ENCODE peak calls at places on chromosomes 13 and 19, in four cellular contexts. One of them, this sample, is unnamed.

GRCh38 chr19:37227996-37228395 is 10.0 kb downstream of the ZNF383 start:
- DNase-seq in keratinocyte: no peak
- DNase-seq in kidney epithelial cell: no peak
- DNase-seq in astrocyte: no peak
- DNase-seq in this sample: no peak

GRCh38 chr19:38656171-38656981 is 8.9 kb downstream of the ACTN4 start:
- DNase-seq in astrocyte: peak
- DNase-seq in kidney epithelial cell: no peak
- DNase-seq in keratinocyte: no peak
- DNase-seq in this sample: peak

GRCh38 chr19:11338164-11338563 is 1.3 kb downstream of the RAB3D start:
- DNase-seq in kidney epithelial cell: no peak
- DNase-seq in keratinocyte: no peak
- DNase-seq in astrocyte: no peak
- DNase-seq in this sample: no peak

GRCh38 chr13:112072531-112073244 is 5.7 kb downstream of the SOX1 start:
- DNase-seq in astrocyte: no peak
- DNase-seq in keratinocyte: no peak
- DNase-seq in kidney epithelial cell: no peak
- DNase-seq in this sample: no peak

GRCh38 chr19:13795595-13796300 is 505 bp downstream of the ZSWIM4 start:
- DNase-seq in astrocyte: no peak
- DNase-seq in keratinocyte: no peak
- DNase-seq in kidney epithelial cell: no peak
- DNase-seq in this sample: no peak

GRCh38 chr19:38142176-38143035 is 81.6 kb downstream of the DPF1 start:
- DNase-seq in kidney epithelial cell: no peak
- DNase-seq in keratinocyte: no peak
- DNase-seq in astrocyte: peak
- DNase-seq in this sample: peak

GRCh38 chr13:47549219-47549752 is 451.8 kb downstream of the SUCLA2 start:
- DNase-seq in kidney epithelial cell: no peak
- DNase-seq in keratinocyte: no peak
- DNase-seq in astrocyte: no peak
- DNase-seq in this sample: no peak

GRCh38 chr13:30037766-30038165 is 187.3 kb upstream of the UBL3 start:
- DNase-seq in keratinocyte: no peak
- DNase-seq in kidney epithelial cell: no peak
- DNase-seq in astrocyte: peak
- DNase-seq in this sample: peak

GRCh38 chr19:33377586-33378475 is 4.3 kb downstream of the CEBPG start:
- DNase-seq in astrocyte: peak
- DNase-seq in kidney epithelial cell: no peak
- DNase-seq in keratinocyte: no peak
- DNase-seq in this sample: peak

GRCh38 chr19:31349160-31349881 is at the start of gene TSHZ3:
- DNase-seq in kidney epithelial cell: no peak
- DNase-seq in keratinocyte: no peak
- DNase-seq in astrocyte: peak
- DNase-seq in this sample: peak

GRCh38 chr13:44620057-44620456 is 43.9 kb upstream of the TSC22D1 start:
- DNase-seq in kidney epithelial cell: peak
- DNase-seq in astrocyte: peak
- DNase-seq in keratinocyte: peak
- DNase-seq in this sample: peak

GRCh38 chr13:97975851-97976550 is 22.5 kb downstream of the IPO5 start:
- DNase-seq in keratinocyte: no peak
- DNase-seq in astrocyte: peak
- DNase-seq in kidney epithelial cell: no peak
- DNase-seq in this sample: peak

GRCh38 chr19:8311461-8312260 is 3.5 kb upstream of the CD320 start:
- DNase-seq in astrocyte: no peak
- DNase-seq in keratinocyte: no peak
- DNase-seq in kidney epithelial cell: no peak
- DNase-seq in this sample: no peak

GRCh38 chr13:106714271-106714670 is 146.3 kb upstream of the ARGLU1 start:
- DNase-seq in kidney epithelial cell: no peak
- DNase-seq in astrocyte: no peak
- DNase-seq in keratinocyte: no peak
- DNase-seq in this sample: no peak

GRCh38 chr13:82747948-82748347 is 1134.3 kb downstream of the SLITRK1 start:
- DNase-seq in astrocyte: peak
- DNase-seq in kidney epithelial cell: no peak
- DNase-seq in keratinocyte: no peak
- DNase-seq in this sample: peak

GRCh38 chr19:41932259-41933130 is 4.2 kb upstream of the ERFL start:
- DNase-seq in keratinocyte: no peak
- DNase-seq in kidney epithelial cell: no peak
- DNase-seq in astrocyte: no peak
- DNase-seq in this sample: no peak

GRCh38 chr19:29596885-29597525 is 9.1 kb upstream of the POP4 start:
- DNase-seq in astrocyte: peak
- DNase-seq in kidney epithelial cell: no peak
- DNase-seq in keratinocyte: no peak
- DNase-seq in this sample: peak

GRCh38 chr19:50172726-50173125 is 9.6 kb upstream of the IZUMO2 start:
- DNase-seq in keratinocyte: no peak
- DNase-seq in astrocyte: no peak
- DNase-seq in kidney epithelial cell: no peak
- DNase-seq in this sample: no peak

GRCh38 chr19:4097501-4097900 is 26.4 kb downstream of the MAP2K2 start:
- DNase-seq in keratinocyte: no peak
- DNase-seq in kidney epithelial cell: no peak
- DNase-seq in astrocyte: no peak
- DNase-seq in this sample: no peak

GRCh38 chr19:49631610-49632192 is 8.2 kb downstream of the RRAS start:
- DNase-seq in astrocyte: no peak
- DNase-seq in kidney epithelial cell: no peak
- DNase-seq in keratinocyte: no peak
- DNase-seq in this sample: no peak

GRCh38 chr19:49327878-49328544 is 3.0 kb upstream of the SLC6A16 start:
- DNase-seq in keratinocyte: no peak
- DNase-seq in astrocyte: no peak
- DNase-seq in kidney epithelial cell: no peak
- DNase-seq in this sample: peak

GRCh38 chr19:47608074-47608907 is 643 bp upstream of the BICRA start:
- DNase-seq in kidney epithelial cell: no peak
- DNase-seq in astrocyte: peak
- DNase-seq in keratinocyte: no peak
- DNase-seq in this sample: peak

GRCh38 chr13:40221460-40222201 is 444.8 kb downstream of the FOXO1 start:
- DNase-seq in kidney epithelial cell: peak
- DNase-seq in keratinocyte: no peak
- DNase-seq in astrocyte: peak
- DNase-seq in this sample: peak

GRCh38 chr13:80361883-80362327 is 21.0 kb upstream of the SPRY2 start:
- DNase-seq in keratinocyte: no peak
- DNase-seq in astrocyte: no peak
- DNase-seq in kidney epithelial cell: no peak
- DNase-seq in this sample: no peak

GRCh38 chr19:33125929-33126388 is 6.0 kb upstream of the WDR88 start:
- DNase-seq in astrocyte: peak
- DNase-seq in kidney epithelial cell: no peak
- DNase-seq in keratinocyte: peak
- DNase-seq in this sample: peak

GRCh38 chr19:4456566-4456842 is 1.1 kb downstream of the UBXN6 start:
- DNase-seq in keratinocyte: peak
- DNase-seq in astrocyte: peak
- DNase-seq in kidney epithelial cell: no peak
- DNase-seq in this sample: peak

DNA sequence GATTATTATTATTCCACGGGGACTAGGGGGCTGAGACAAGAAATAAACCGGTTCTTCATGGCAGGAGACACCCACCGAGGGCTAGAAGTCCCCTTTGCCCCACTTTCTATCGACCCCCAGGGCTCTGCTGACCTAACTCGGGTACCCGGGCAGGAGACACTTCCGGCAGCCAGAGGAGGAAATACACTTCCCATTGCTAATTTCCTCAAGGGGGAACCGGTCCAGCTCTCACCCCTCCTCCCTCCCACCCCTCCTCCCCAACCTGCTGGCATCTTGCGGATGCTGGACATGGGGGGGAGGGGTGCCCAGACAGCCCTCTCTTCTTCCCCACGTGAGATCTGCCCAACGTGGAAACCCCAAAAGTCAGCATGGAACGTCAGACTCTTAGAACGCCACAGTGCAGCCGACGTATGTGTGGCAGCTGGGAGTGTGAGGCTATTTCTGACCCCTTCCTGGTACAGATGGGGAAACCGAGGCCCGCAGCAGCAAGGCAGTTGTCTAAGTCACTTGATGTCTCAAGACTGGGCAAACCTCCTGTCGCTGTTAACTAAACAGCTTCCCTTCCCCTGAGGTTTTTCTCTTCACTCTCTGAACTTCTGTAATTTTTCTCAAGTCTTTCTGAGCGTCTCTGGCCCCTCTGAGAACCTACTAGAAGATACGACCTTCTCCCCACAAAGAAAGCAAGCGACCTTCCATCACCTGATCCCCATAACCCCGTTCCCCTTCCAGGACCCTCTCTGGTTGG is 3.6 kb downstream of the GPR4 start:
- DNase-seq in keratinocyte: no peak
- DNase-seq in astrocyte: no peak
- DNase-seq in kidney epithelial cell: no peak
- DNase-seq in this sample: peak
- H3K4me3 ChIP-seq in keratinocyte: no peak
- H3K4me3 ChIP-seq in astrocyte: no peak
- H3K4me3 ChIP-seq in kidney epithelial cell: no peak
- H3K4me3 ChIP-seq in this sample: peak

DNA sequence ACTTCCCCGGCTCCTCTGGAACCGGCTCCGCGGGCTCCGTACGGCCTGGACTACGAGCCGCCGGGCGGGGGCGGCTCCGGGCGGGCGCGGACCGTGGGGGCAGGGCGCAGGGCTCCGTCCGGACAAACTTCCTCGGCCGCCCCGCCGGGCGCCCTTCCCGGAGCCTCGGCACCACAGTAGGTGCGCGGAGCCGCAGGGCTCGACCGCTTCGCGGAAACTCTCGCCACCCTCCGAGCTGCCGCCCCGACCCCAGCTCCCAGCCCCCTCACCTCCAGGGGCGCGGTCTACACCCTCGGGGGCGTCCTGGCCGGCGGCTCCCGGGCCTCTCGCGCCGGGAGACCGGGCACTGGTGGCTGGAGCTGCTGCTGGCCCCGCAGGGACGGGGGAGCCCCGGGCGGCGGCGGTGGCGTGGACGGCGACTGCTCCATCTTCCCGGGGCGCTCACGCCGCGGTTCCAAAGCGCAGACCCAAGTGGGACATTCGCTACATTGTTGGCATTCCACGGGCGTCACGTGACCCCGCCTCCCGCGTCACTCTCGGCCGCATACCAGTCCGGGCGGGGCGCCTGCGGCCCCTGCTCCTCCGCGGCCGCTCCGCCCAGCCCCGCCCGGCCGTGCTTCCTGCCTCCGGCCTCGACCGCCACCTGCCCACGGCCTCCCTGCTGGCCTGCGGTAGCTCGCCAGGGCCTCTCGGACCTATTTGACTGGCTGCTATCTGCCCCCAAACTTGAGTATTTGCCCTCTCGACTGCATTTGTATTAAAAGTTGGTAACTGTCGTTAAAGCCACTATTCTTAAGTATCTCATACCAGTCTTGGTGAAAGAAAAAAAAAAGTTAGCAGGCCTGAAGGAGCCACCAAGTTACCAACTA is at the start of gene LATS2:
- DNase-seq in keratinocyte: peak
- DNase-seq in kidney epithelial cell: peak
- DNase-seq in astrocyte: peak
- DNase-seq in this sample: peak
- TF ChIP-seq CTCF in keratinocyte: no peak
- TF ChIP-seq CTCF in kidney epithelial cell: peak
- TF ChIP-seq CTCF in astrocyte: no peak
- TF ChIP-seq CTCF in this sample: peak

DNA sequence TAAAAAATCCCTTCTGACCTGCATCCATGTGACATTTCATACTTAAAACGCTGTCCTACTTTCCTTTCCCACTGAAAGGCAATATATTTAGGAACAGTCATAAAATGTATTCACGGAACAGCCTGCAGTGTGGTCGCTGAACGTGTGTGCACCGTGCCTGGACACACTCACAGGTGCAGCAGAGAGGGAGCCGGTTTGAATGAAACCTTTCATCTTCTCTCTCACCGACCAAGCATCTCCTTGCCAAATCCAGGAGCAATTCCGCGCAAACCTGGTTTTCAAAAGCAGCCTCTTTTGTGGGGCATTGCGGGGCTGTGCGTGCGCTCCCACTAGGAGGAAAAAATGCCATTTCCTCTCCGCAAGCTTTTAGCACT is 1.0 kb downstream of the DCLK1 start:
- DNase-seq in kidney epithelial cell: no peak
- DNase-seq in keratinocyte: no peak
- DNase-seq in astrocyte: no peak
- DNase-seq in this sample: no peak
- H3K4me3 ChIP-seq in kidney epithelial cell: peak
- H3K4me3 ChIP-seq in keratinocyte: no peak
- H3K4me3 ChIP-seq in astrocyte: peak
- H3K4me3 ChIP-seq in this sample: peak

GRCh38 chr19:2335848-2336247 is 7.4 kb downstream of the SPPL2B start:
- DNase-seq in keratinocyte: no peak
- DNase-seq in kidney epithelial cell: no peak
- DNase-seq in astrocyte: no peak
- DNase-seq in this sample: no peak

GRCh38 chr19:2334986-2335846 is 6.7 kb downstream of the SPPL2B start:
- DNase-seq in kidney epithelial cell: no peak
- DNase-seq in keratinocyte: no peak
- DNase-seq in astrocyte: no peak
- DNase-seq in this sample: no peak

GRCh38 chr19:2338055-2338615 is 9.7 kb downstream of the SPPL2B start:
- DNase-seq in astrocyte: no peak
- DNase-seq in keratinocyte: no peak
- DNase-seq in kidney epithelial cell: no peak
- DNase-seq in this sample: no peak

GRCh38 chr19:2337329-2337707 is 8.8 kb downstream of the SPPL2B start:
- DNase-seq in astrocyte: peak
- DNase-seq in keratinocyte: no peak
- DNase-seq in kidney epithelial cell: peak
- DNase-seq in this sample: peak

DNA sequence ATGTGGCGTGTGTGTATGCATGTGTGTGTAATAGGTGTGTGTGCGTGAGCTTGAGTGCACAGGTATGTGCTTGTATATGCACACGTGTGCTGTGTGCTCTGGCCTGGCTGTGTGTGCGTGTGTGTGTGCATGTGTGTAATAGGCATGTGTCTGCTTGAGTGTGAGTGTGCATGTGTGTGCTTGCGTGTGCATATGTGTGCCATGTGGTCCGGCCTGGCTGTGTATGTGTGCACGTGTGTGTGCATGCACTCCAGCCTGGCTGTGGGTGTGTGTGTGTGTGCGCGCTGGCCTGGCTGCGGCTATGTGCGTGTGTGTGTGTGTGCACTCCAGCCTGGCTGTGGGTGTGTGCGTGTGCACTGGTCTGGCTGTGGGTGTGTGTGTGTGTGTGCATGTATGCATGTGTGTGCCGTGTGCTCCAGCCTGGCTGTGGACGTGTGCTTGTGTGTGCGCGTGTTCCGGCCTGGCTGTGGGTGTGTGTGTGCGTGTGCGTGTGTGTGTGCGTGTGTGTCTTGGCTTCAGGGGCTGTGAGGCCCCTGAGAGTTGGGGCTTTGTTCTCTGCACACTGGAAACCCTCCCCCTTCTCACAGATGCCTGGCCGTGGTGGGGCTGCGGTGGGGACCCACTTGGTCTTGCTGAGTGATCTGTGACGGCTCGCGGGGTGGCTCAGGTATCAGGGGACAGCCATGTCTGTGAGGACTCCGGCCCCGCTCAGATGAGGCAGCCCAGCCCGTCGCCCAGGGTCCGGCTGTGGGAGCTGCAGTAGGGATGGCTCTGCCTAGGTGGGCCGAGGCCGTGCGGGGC is 8.2 kb downstream of the SPPL2B start:
- DNase-seq in astrocyte: no peak
- DNase-seq in kidney epithelial cell: no peak
- DNase-seq in keratinocyte: no peak
- DNase-seq in this sample: no peak
- TF ChIP-seq CTCF in astrocyte: no peak
- TF ChIP-seq CTCF in kidney epithelial cell: no peak
- TF ChIP-seq CTCF in keratinocyte: no peak
- TF ChIP-seq CTCF in this sample: no peak